ENCODE peak calls at places on chromosomes 7 and 10, in five cellular contexts. F is CD8-positive, alpha-beta T cell; H is neural crest cell; R is DMS153; K is neuronal stem cell. C is an unnamed sample.

GRCh38 chr10:125006188-125006680 is 64.3 kb downstream of the ZRANB1 start:
- DNase-seq in F (no peak), H (no peak), R (no peak), K (no peak), C (no peak)

GRCh38 chr7:81583882-81584533 is 185.8 kb downstream of the HGF start:
- DNase-seq in F (no peak), H (no peak), R (no peak), K (no peak), C (no peak)

GRCh38 chr7:3117488-3118228 is 74.0 kb upstream of the CARD11 start:
- DNase-seq in F (no peak), H (no peak), R (no peak), K (no peak), C (no peak)

GRCh38 chr10:24723386-24723787 is 300 bp downstream of the ARHGAP21 start:
- DNase-seq in F (peak; percentile 23), H (no peak), R (no peak), K (peak; percentile 64), C (peak; percentile 38)

GRCh38 chr10:24240001-24240751 is 31.2 kb downstream of the KIAA1217 start:
- DNase-seq in F (no peak), H (no peak), R (no peak), K (no peak), C (no peak)

GRCh38 chr7:15839415-15840100 is 153.1 kb upstream of the MEOX2 start:
- DNase-seq in F (no peak), H (peak; percentile 3), R (no peak), K (peak; percentile 38), C (peak; percentile 86)

GRCh38 chr10:43172645-43173044 is 34.4 kb downstream of the CSGALNACT2 start:
- DNase-seq in F (no peak), H (no peak), R (no peak), K (no peak), C (no peak)

GRCh38 chr10:47033081-47033480 is 121.9 kb downstream of the PTPN20 start:
- DNase-seq in F (no peak), H (no peak), R (no peak), K (no peak), C (no peak)

GRCh38 chr7:107902381-107902780 is 11.4 kb downstream of the DLD start:
- DNase-seq in F (no peak), H (no peak), R (no peak), K (no peak), C (no peak)

GRCh38 chr7:47347346-47347745 is 234.6 kb downstream of the TNS3 start:
- DNase-seq in F (no peak), H (no peak), R (no peak), K (no peak), C (no peak)

GRCh38 chr7:105173586-105173985 is 159.6 kb downstream of the KMT2E start:
- DNase-seq in F (no peak), H (no peak), R (no peak), K (no peak), C (no peak)

GRCh38 chr7:131630427-131630826 is 74.0 kb upstream of the PODXL start:
- DNase-seq in F (no peak), H (no peak), R (no peak), K (no peak), C (no peak)

GRCh38 chr10:12768156-12768731 is 233.3 kb downstream of the CCDC3 start:
- DNase-seq in F (no peak), H (no peak), R (no peak), K (no peak), C (no peak)

GRCh38 chr7:45215611-45216062 is 58.0 kb downstream of the RAMP3 start:
- DNase-seq in F (no peak), H (no peak), R (no peak), K (no peak), C (no peak)

GRCh38 chr7:17042211-17042610 is 160.4 kb upstream of the AGR3 start:
- DNase-seq in F (no peak), H (no peak), R (no peak), K (no peak), C (no peak)

GRCh38 chr7:100435401-100436304 is 644 bp downstream of the PPP1R35 start:
- DNase-seq in F (peak; percentile 50), H (no peak), R (no peak), K (no peak), C (peak; percentile 40)

GRCh38 chr10:49298666-49298989 is 342 bp upstream of the C10orf71 start:
- DNase-seq in F (no peak), H (no peak), R (no peak), K (no peak), C (peak; percentile 55)

GRCh38 chr7:132276986-132277716 is 299.1 kb downstream of the PLXNA4 start:
- DNase-seq in F (no peak), H (no peak), R (no peak), K (no peak), C (no peak)

GRCh38 chr10:123996302-123996701 is 97.1 kb downstream of the CHST15 start:
- DNase-seq in F (no peak), H (no peak), R (no peak), K (no peak), C (no peak)

GRCh38 chr10:46546591-46547330 is 9.7 kb downstream of the GPRIN2 start:
- DNase-seq in F (no peak), H (no peak), R (no peak), K (no peak), C (no peak)

GRCh38 chr7:110170762-110171161 is 920.2 kb upstream of the LRRN3 start:
- DNase-seq in F (no peak), H (no peak), R (no peak), K (no peak), C (no peak)

GRCh38 chr10:30215631-30216030 is 133.4 kb downstream of the MTPAP start:
- DNase-seq in F (no peak), H (no peak), R (peak; percentile 50), K (no peak), C (peak; percentile 52)

GRCh38 chr7:35356495-35356894 is 102.6 kb upstream of the TBX20 start:
- DNase-seq in F (no peak), H (no peak), R (no peak), K (no peak), C (no peak)

GRCh38 chr7:137670521-137671064 is 176.2 kb downstream of the DGKI start:
- DNase-seq in F (no peak), H (no peak), R (no peak), K (no peak), C (no peak)

GRCh38 chr10:78727251-78727650 is 341.5 kb upstream of the ZMIZ1 start:
- DNase-seq in F (no peak), H (no peak), R (no peak), K (no peak), C (no peak)

GRCh38 chr10:44651834-44652233 is 259.3 kb upstream of the TMEM72 start:
- DNase-seq in F (no peak), H (no peak), R (no peak), K (no peak), C (peak; percentile 67)

GRCh38 chr7:72467237-72467636 is 55.1 kb upstream of the CALN1 start:
- DNase-seq in F (no peak), H (no peak), R (no peak), K (no peak), C (no peak)

C was measured in right cardiac atrium.